ENCODE peak calls at places on chromosomes 2 and 18, in six cellular contexts. D is A172; O is glomerular endothelial cell; W is BJ; S is Jurkat, Clone E6-1; U is cardiac fibroblast. V is an unnamed sample.

GRCh38 chr2:150674283-150674682 is 186.8 kb upstream of the RND3 start:
- DNase-seq in U (no peak), O (no peak), D (no peak), S (no peak), W (no peak), V (no peak)

GRCh38 chr2:186913870-186914269 is 64.9 kb upstream of the ZSWIM2 start:
- DNase-seq in D (no peak), S (no peak), W (no peak), U (no peak), O (no peak), V (no peak)

GRCh38 chr18:25144835-25145234 is 207.1 kb downstream of the ZNF521 start:
- DNase-seq in W (peak), S (no peak), O (no peak), D (no peak), U (peak), V (peak)

GRCh38 chr2:200466703-200467418 is 43.0 kb downstream of the KCTD18 start:
- DNase-seq in U (peak), O (no peak), W (no peak), S (no peak), D (no peak), V (no peak)

GRCh38 chr2:236576053-236576452 is 6.4 kb downstream of the ACKR3 start:
- DNase-seq in D (no peak), W (no peak), U (no peak), O (no peak), S (no peak), V (no peak)

GRCh38 chr2:104408266-104408665 is 445.6 kb upstream of the POU3F3 start:
- DNase-seq in U (no peak), W (no peak), O (no peak), D (no peak), S (no peak), V (no peak)

GRCh38 chr2:201642086-201642578 is 1.2 kb downstream of the TMEM237 start:
- DNase-seq in S (no peak), W (no peak), D (no peak), U (no peak), O (no peak), V (no peak)

GRCh38 chr2:156211318-156211717 is 121.2 kb downstream of the NR4A2 start:
- DNase-seq in O (no peak), U (no peak), S (no peak), W (no peak), D (no peak), V (no peak)

GRCh38 chr2:172662099-172662498 is 73.5 kb upstream of the RAPGEF4 start:
- DNase-seq in D (no peak), U (no peak), O (no peak), W (no peak), S (no peak), V (no peak)

GRCh38 chr2:186862869-186863709 is 14.1 kb upstream of the ZSWIM2 start:
- DNase-seq in O (no peak), U (peak), W (no peak), S (peak), D (peak), V (no peak)

V was measured in GM04504.